ENCODE peak calls at places on chromosomes 12 and 14, in nine cellular contexts. W is frontal cortex; K is T-cell; T is activated T-helper 1 cell treated with anti-CD3 and anti-CD28 coated beads, Interleukin-2, amount 50 U/mL, for 16 hours; V is cardiac fibroblast; Q is WTC11; R is NCI-H345; U is EH; O is effector memory CD8-positive, alpha-beta T cell. N is an unnamed sample.

GRCh38 chr12:111407371-111408115 is 1.8 kb downstream of the SH2B3 start:
- DNase-seq in W (no peak), K (no peak), T (no peak), V (peak; percentile 36), Q (no peak), R (no peak), U (peak; percentile 29), O (no peak), N (no peak)

GRCh38 chr12:91902860-91903683 is 242.6 kb downstream of the BTG1 start:
- DNase-seq in W (no peak), K (no peak), T (no peak), V (no peak), Q (no peak), R (no peak), U (peak; percentile 61), O (no peak), N (no peak)

GRCh38 chr14:90820958-90821357 is 4.7 kb upstream of the TTC7B start:
- DNase-seq in W (no peak), K (peak; percentile 37), T (peak; percentile 64), V (no peak), Q (no peak), R (no peak), U (peak; percentile 16), O (peak; percentile 63), N (peak; percentile 20)

GRCh38 chr14:82951171-82951570 is 1417.5 kb upstream of the SEL1L start:
- DNase-seq in W (no peak), K (no peak), T (no peak), V (no peak), Q (no peak), R (no peak), U (no peak), O (no peak), N (no peak)

GRCh38 chr14:74962059-74962458 is 6.7 kb upstream of the PGF start:
- DNase-seq in W (no peak), K (no peak), T (no peak), V (no peak), Q (no peak), R (no peak), U (no peak), O (no peak), N (no peak)

GRCh38 chr14:24984846-24985589 is 64.9 kb downstream of the STXBP6 start:
- DNase-seq in W (no peak), K (no peak), T (no peak), V (peak; percentile 28), Q (no peak), R (peak; percentile 87), U (peak; percentile 63), O (no peak), N (no peak)

GRCh38 chr12:119544780-119545625 is 48.6 kb upstream of the TMEM233 start:
- DNase-seq in W (peak; percentile 21), K (peak; percentile 3), T (peak; percentile 8), V (peak; percentile 88), Q (peak; percentile 68), R (peak; percentile 69), U (peak; percentile 71), O (peak; percentile 45), N (peak; percentile 38)

GRCh38 chr14:85093631-85094330 is 436.2 kb upstream of the FLRT2 start:
- DNase-seq in W (no peak), K (no peak), T (no peak), V (no peak), Q (no peak), R (no peak), U (no peak), O (no peak), N (no peak)

GRCh38 chr14:95943699-95944098 is 67.1 kb downstream of the TUNAR start:
- DNase-seq in W (no peak), K (no peak), T (no peak), V (no peak), Q (no peak), R (no peak), U (no peak), O (no peak), N (no peak)

GRCh38 chr12:1801285-1801975 is 18.9 kb upstream of the LRTM2 start:
- DNase-seq in W (peak; percentile 14), K (no peak), T (no peak), V (no peak), Q (no peak), R (no peak), U (no peak), O (no peak), N (no peak)

GRCh38 chr12:45244561-45245348 is 28.9 kb downstream of the ANO6 start:
- DNase-seq in W (no peak), K (no peak), T (no peak), V (peak; percentile 71), Q (no peak), R (no peak), U (peak; percentile 25), O (no peak), N (no peak)

GRCh38 chr12:100173111-100173510 is 27.5 kb upstream of the ACTR6 start:
- DNase-seq in W (no peak), K (no peak), T (no peak), V (no peak), Q (no peak), R (no peak), U (no peak), O (no peak), N (no peak)